ENCODE peak calls at places on chromosomes 2 and 18, in seven cellular contexts. E is heart right ventricle, O is K562, R is GM23338, V is hepatocyte, F is SK-N-SH, I is cardiac muscle cell. B is an unnamed sample.

GRCh38 chr2:169910109-169910799 is 83.0 kb downstream of the UBR3 start:
- DNase-seq in O (peak; percentile 80), I (no peak), V (no peak), F (peak; percentile 36), E (no peak), R (no peak), B (no peak)

GRCh38 chr2:1024981-1025380 is 74.3 kb downstream of the SNTG2 start:
- DNase-seq in E (no peak), I (no peak), R (no peak), F (no peak), V (no peak), O (no peak), B (no peak)

GRCh38 chr2:53913721-53914120 is 54.0 kb upstream of the GPR75 start:
- DNase-seq in F (no peak), V (no peak), I (no peak), O (no peak), R (no peak), E (no peak), B (no peak)

GRCh38 chr2:205749078-205749477 is 66.8 kb downstream of the NRP2 start:
- DNase-seq in R (no peak), F (no peak), V (no peak), E (no peak), O (no peak), I (no peak), B (no peak)

GRCh38 chr2:184004289-184004944 is 593.9 kb upstream of the ZNF804A start:
- DNase-seq in O (no peak), E (no peak), V (no peak), R (no peak), I (peak; percentile 22), F (no peak), B (no peak)

GRCh38 chr2:128750328-128751165 is 431.9 kb upstream of the HS6ST1 start:
- DNase-seq in F (no peak), I (no peak), O (no peak), R (no peak), E (no peak), V (no peak), B (no peak)

GRCh38 chr2:152950125-152950524 is 231.7 kb downstream of the ARL6IP6 start:
- DNase-seq in E (no peak), R (peak; percentile 62), F (no peak), V (peak; percentile 41), I (peak; percentile 74), O (no peak), B (no peak)

GRCh38 chr18:48543228-48543627 is 4.4 kb downstream of the CTIF start:
- DNase-seq in V (peak; percentile 64), E (no peak), R (peak; percentile 74), I (no peak), O (peak; percentile 78), F (no peak), B (no peak)

GRCh38 chr18:50611529-50611941 is 51.6 kb downstream of the MAPK4 start:
- DNase-seq in V (peak; percentile 51), F (no peak), I (no peak), R (no peak), E (no peak), O (no peak), B (no peak)

GRCh38 chr2:240567137-240567871 is 980 bp upstream of the RNPEPL1 start:
- DNase-seq in F (peak; percentile 41), V (no peak), O (peak; percentile 34), I (no peak), R (no peak), E (peak; percentile 18), B (peak; percentile 58)

GRCh38 chr2:120774557-120775160 is 39.0 kb downstream of the GLI2 start:
- DNase-seq in F (no peak), I (no peak), O (no peak), V (no peak), E (peak; percentile 2), R (no peak), B (no peak)

GRCh38 chr2:216222650-216223352 is 113.7 kb downstream of the XRCC5 start:
- DNase-seq in I (no peak), E (no peak), V (no peak), O (no peak), R (peak; percentile 63), F (no peak), B (no peak)

GRCh38 chr2:46552528-46552927 is 73.2 kb downstream of the TMEM247 start:
- DNase-seq in V (no peak), F (no peak), O (no peak), E (no peak), I (no peak), R (no peak), B (no peak)

GRCh38 chr2:38436227-38436664 is 59.2 kb upstream of the ATL2 start:
- DNase-seq in I (no peak), V (no peak), R (no peak), F (peak; percentile 27), E (no peak), O (no peak), B (no peak)

GRCh38 chr18:54149078-54149697 is 75.3 kb downstream of the MBD2 start:
- DNase-seq in R (peak; percentile 14), O (peak; percentile 38), I (no peak), E (no peak), V (peak; percentile 56), F (no peak), B (no peak)

GRCh38 chr18:8812631-8813030 is 107.3 kb downstream of the MTCL1 start:
- DNase-seq in O (no peak), I (no peak), F (no peak), E (no peak), V (no peak), R (no peak), B (no peak)

GRCh38 chr2:47429795-47430194 is 26.8 kb downstream of the MSH2 start:
- DNase-seq in O (no peak), R (no peak), V (no peak), E (no peak), I (no peak), F (no peak), B (no peak)

GRCh38 chr2:128797092-128797491 is 478.4 kb upstream of the HS6ST1 start:
- DNase-seq in V (no peak), R (no peak), E (no peak), I (peak; percentile 15), F (no peak), O (no peak), B (no peak)

GRCh38 chr18:22939649-22940048 is 6.5 kb downstream of the RBBP8 start:
- DNase-seq in I (no peak), R (no peak), V (no peak), F (no peak), O (no peak), E (no peak), B (no peak)
- H3K36me3 ChIP-seq in I (no peaks in the 10 kb centered on the region), R (peaks cover 18% of the 10 kb centered on the region), V (no peaks in the 10 kb centered on the region), F (peaks cover 30% of the 10 kb centered on the region), O (peaks cover 68% of the 10 kb centered on the region), E (peaks cover 12% of the 10 kb centered on the region), B (peaks cover 10% of the 10 kb centered on the region)

GRCh38 chr2:217713395-217714267 is 289.2 kb downstream of the TNS1 start:
- DNase-seq in E (peak; percentile 80), I (peak; percentile 75), F (peak; percentile 79), R (peak; percentile 82), V (peak; percentile 84), O (peak; percentile 57), B (peak; percentile 78)
- H3K27ac ChIP-seq in E (peak overlapping the region; percentile 82), I (no peak overlapping the region), F (peak overlapping the region; percentile 46), R (no peak overlapping the region), V (peak overlapping the region; percentile 45), O (no peak overlapping the region), B (no peak overlapping the region)

DNA sequence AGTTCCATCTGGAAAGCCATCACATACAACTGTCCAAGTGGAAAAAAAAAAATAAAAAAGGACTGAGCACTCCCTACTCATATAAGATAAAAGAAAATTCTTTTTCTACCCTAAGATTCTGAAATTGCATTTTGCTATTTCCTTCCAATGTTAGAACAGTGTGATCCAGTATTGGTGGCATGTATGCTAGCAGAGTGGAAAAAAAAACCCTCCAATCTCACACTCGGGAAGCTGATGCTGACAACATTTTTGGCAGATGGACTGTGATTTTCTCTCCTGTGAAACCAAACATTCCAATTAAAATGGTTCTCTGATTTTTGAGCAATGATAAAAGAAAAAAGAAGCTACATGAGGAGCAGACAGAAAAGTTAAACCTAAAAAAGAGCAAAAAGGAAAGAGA is 419.8 kb downstream of the DPP10 start:
- DNase-seq in I (no peak), V (no peak), E (no peak), F (no peak), R (no peak), O (no peak), B (no peak)
- H3K36me3 ChIP-seq in I (no peaks in the 10 kb centered on the region), V (no peaks in the 10 kb centered on the region), E (no peaks in the 10 kb centered on the region), F (no peaks in the 10 kb centered on the region), R (no peaks in the 10 kb centered on the region), O (no peaks in the 10 kb centered on the region), B (no peaks in the 10 kb centered on the region)

GRCh38 chr2:158486150-158486969 is 29.6 kb downstream of the PKP4 start:
- DNase-seq in R (no peak), F (no peak), V (no peak), I (no peak), E (no peak), O (no peak), B (no peak)

GRCh38 chr2:158486970-158487325 is 30.2 kb downstream of the PKP4 start:
- DNase-seq in E (no peak), V (no peak), R (no peak), O (peak; percentile 45), I (no peak), F (no peak), B (no peak)

GRCh38 chr2:158481116-158481515 is 24.4 kb downstream of the PKP4 start:
- DNase-seq in E (no peak), F (no peak), R (no peak), I (no peak), O (no peak), V (no peak), B (no peak)

GRCh38 chr2:158484892-158485556 is 28.3 kb downstream of the PKP4 start:
- DNase-seq in E (no peak), R (no peak), O (no peak), I (no peak), V (no peak), F (no peak), B (no peak)

GRCh38 chr2:158482594-158482993 is 25.8 kb downstream of the PKP4 start:
- DNase-seq in O (no peak), E (no peak), R (no peak), I (no peak), V (no peak), F (no peak), B (no peak)
- H3K27ac ChIP-seq in O (no peak overlapping the region), E (no peak overlapping the region), R (no peak overlapping the region), I (no peak overlapping the region), V (peak overlapping the region; percentile 29), F (no peak overlapping the region), B (no peak overlapping the region)

GRCh38 chr2:173008786-173009185 is 66.9 kb upstream of the MAP3K20 start:
- DNase-seq in R (no peak), O (no peak), F (no peak), E (no peak), I (no peak), V (no peak), B (no peak)

DNA sequence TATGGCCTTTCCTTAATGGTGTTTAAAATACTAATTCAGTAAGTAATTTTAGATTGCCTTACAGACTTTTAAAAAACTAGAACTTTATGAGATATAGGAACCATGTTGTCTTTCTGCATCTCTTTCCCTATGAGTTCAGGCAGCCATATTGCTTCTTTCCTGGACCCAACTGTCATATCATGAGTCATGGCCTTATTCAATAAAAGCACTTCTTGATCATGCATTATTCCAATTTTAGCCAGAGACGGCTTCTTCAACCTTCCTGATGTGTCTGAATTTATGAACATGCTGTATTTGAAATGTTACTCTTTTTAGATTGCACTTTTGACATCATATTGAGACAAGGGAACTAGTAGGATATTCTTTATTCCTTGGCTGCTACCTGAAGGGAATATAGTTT is 65.4 kb upstream of the MAP3K20 start:
- DNase-seq in I (no peak), R (no peak), E (no peak), F (no peak), V (no peak), O (no peak), B (no peak)
- H3K36me3 ChIP-seq in I (no peaks in the 10 kb centered on the region), R (no peaks in the 10 kb centered on the region), E (no peaks in the 10 kb centered on the region), F (no peaks in the 10 kb centered on the region), V (no peaks in the 10 kb centered on the region), O (no peaks in the 10 kb centered on the region), B (no peaks in the 10 kb centered on the region)

GRCh38 chr2:28488858-28489575 is 6.8 kb upstream of the PLB1 start:
- DNase-seq in R (peak; percentile 10), I (no peak), V (no peak), O (no peak), E (no peak), F (no peak), B (no peak)
- H3K27ac ChIP-seq in R (no peak overlapping the region), I (no peak overlapping the region), V (no peak overlapping the region), O (no peak overlapping the region), E (no peak overlapping the region), F (no peak overlapping the region), B (no peak overlapping the region)